ENCODE peak calls at places on chromosomes 6 and 20, in nine cellular contexts. T is K562, C is HCT116, K is esophagus muscularis mucosa, S is vagina, Z is suprapubic skin, H is transverse colon, D is stomach, P is GM12878. E is an unnamed sample.

GRCh38 chr6:158316022-158316421 is 3.8 kb downstream of the TULP4 start:
- DNase-seq in T (no peak), C (peak; percentile 12), K (no peak), S (no peak), Z (no peak), H (no peak), D (no peak), P (no peak), E (no peak)

GRCh38 chr6:53042112-53042511 is 23.1 kb upstream of the FBXO9 start:
- DNase-seq in T (no peak), C (peak; percentile 54), K (no peak), S (no peak), Z (no peak), H (no peak), D (no peak), P (no peak), E (no peak)

GRCh38 chr6:154402081-154402780 is 45.6 kb upstream of the IPCEF1 start:
- DNase-seq in T (no peak), C (no peak), K (no peak), S (no peak), Z (no peak), H (no peak), D (no peak), P (no peak), E (no peak)

GRCh38 chr20:51767867-51768758 is at the start of gene ATP9A:
- DNase-seq in T (no peak), C (no peak), K (no peak), S (no peak), Z (peak; percentile 61), H (peak; percentile 40), D (peak; percentile 45), P (no peak), E (peak; percentile 30)

GRCh38 chr20:36929290-36929689 is 22.2 kb downstream of the SAMHD1 start:
- DNase-seq in T (no peak), C (no peak), K (no peak), S (no peak), Z (no peak), H (no peak), D (no peak), P (no peak), E (no peak)

GRCh38 chr6:165204807-165205545 is 104.4 kb downstream of the C6orf118 start:
- DNase-seq in T (no peak), C (no peak), K (peak; percentile 70), S (no peak), Z (no peak), H (no peak), D (no peak), P (no peak), E (no peak)

GRCh38 chr20:62874745-62875344 is 13.2 kb upstream of the TCFL5 start:
- DNase-seq in T (peak; percentile 40), C (no peak), K (no peak), S (no peak), Z (no peak), H (no peak), D (no peak), P (no peak), E (no peak)

GRCh38 chr6:105278035-105278434 is 98.2 kb upstream of the POPDC3 start:
- DNase-seq in T (no peak), C (no peak), K (peak; percentile 68), S (no peak), Z (no peak), H (no peak), D (no peak), P (no peak), E (no peak)

GRCh38 chr20:56974499-56975250 is 291.8 kb downstream of the BMP7 start:
- DNase-seq in T (peak; percentile 57), C (peak; percentile 47), K (no peak), S (no peak), Z (no peak), H (peak; percentile 59), D (peak; percentile 31), P (no peak), E (peak; percentile 67)

GRCh38 chr6:44430322-44430721 is 42.8 kb downstream of the CDC5L start:
- DNase-seq in T (no peak), C (no peak), K (no peak), S (no peak), Z (no peak), H (no peak), D (no peak), P (no peak), E (no peak)

GRCh38 chr20:57211949-57212889 is 54.2 kb downstream of the BMP7 start:
- DNase-seq in T (no peak), C (peak; percentile 68), K (peak; percentile 93), S (no peak), Z (peak; percentile 84), H (peak; percentile 43), D (peak; percentile 76), P (no peak), E (peak; percentile 55)

GRCh38 chr20:18313410-18313809 is 25.1 kb downstream of the ZNF133 start:
- DNase-seq in T (no peak), C (no peak), K (no peak), S (no peak), Z (no peak), H (no peak), D (no peak), P (no peak), E (no peak)

GRCh38 chr6:53707108-53707897 is 41.7 kb upstream of the KLHL31 start:
- DNase-seq in T (no peak), C (no peak), K (no peak), S (no peak), Z (no peak), H (no peak), D (no peak), P (no peak), E (no peak)

GRCh38 chr6:17115251-17116089 is 13.6 kb downstream of the STMND1 start:
- DNase-seq in T (no peak), C (peak; percentile 34), K (no peak), S (no peak), Z (no peak), H (no peak), D (no peak), P (no peak), E (no peak)

GRCh38 chr20:13022401-13023170 is 13.8 kb downstream of the SPTLC3 start:
- DNase-seq in T (no peak), C (no peak), K (no peak), S (no peak), Z (no peak), H (no peak), D (no peak), P (no peak), E (no peak)

GRCh38 chr6:169371344-169372144 is 117.9 kb upstream of the THBS2 start:
- DNase-seq in T (peak; percentile 9), C (peak; percentile 12), K (no peak), S (no peak), Z (peak; percentile 79), H (no peak), D (no peak), P (no peak), E (no peak)

GRCh38 chr6:61649845-61650244 is 636.2 kb downstream of the KHDRBS2 start:
- DNase-seq in T (no peak), C (no peak), K (no peak), S (no peak), Z (no peak), H (no peak), D (no peak), P (no peak), E (no peak)

GRCh38 chr6:35782424-35782823 is 1.6 kb downstream of the CLPSL1 start:
- DNase-seq in T (no peak), C (no peak), K (no peak), S (no peak), Z (no peak), H (no peak), D (no peak), P (no peak), E (no peak)

GRCh38 chr20:59578602-59579403 is 25.5 kb upstream of the PHACTR3 start:
- DNase-seq in T (no peak), C (no peak), K (no peak), S (no peak), Z (peak; percentile 36), H (no peak), D (no peak), P (no peak), E (no peak)

GRCh38 chr6:132007474-132008190 is 56.5 kb upstream of the CCN2 start:
- DNase-seq in T (no peak), C (no peak), K (no peak), S (no peak), Z (no peak), H (no peak), D (no peak), P (no peak), E (no peak)

GRCh38 chr6:105759946-105760345 is 326.2 kb upstream of the PRDM1 start:
- DNase-seq in T (no peak), C (no peak), K (no peak), S (no peak), Z (no peak), H (no peak), D (no peak), P (no peak), E (no peak)

GRCh38 chr20:35092524-35093244 is at the start of gene TRPC4AP:
- DNase-seq in T (peak; percentile 94), C (peak; percentile 76), K (peak; percentile 96), S (peak; percentile 91), Z (peak; percentile 93), H (peak; percentile 91), D (peak; percentile 92), P (peak; percentile 57), E (peak; percentile 81)
- TF ChIP-seq POLR2A in T (peak; percentile 88), C (peak; percentile 48), K (peak; percentile 26), S (peak; percentile 83), Z (peak; percentile 81), H (peak; percentile 77), D (no peak), P (peak; percentile 96), E (peak; percentile 83)

GRCh38 chr6:111711476-111711875 is 105.8 kb upstream of the TRAF3IP2 start:
- DNase-seq in T (no peak), C (no peak), K (no peak), S (peak; percentile 83), Z (no peak), H (peak; percentile 54), D (peak; percentile 53), P (no peak), E (no peak)
- TF ChIP-seq POLR2AphosphoS5 in T (no peak), C (no peak), K (no peak), S (peak; percentile 51), Z (no peak), H (peak; percentile 19), D (no peak), P (no peak), E (no peak)

GRCh38 chr6:63882208-63882607 is 246.6 kb downstream of the PHF3 start:
- DNase-seq in T (no peak), C (peak; percentile 7), K (no peak), S (no peak), Z (no peak), H (no peak), D (no peak), P (no peak), E (no peak)
- TF ChIP-seq CTCF in T (no peak), C (peak; percentile 50), K (no peak), S (no peak), Z (no peak), H (no peak), D (peak; percentile 5), P (no peak), E (no peak)

GRCh38 chr6:1391692-1392309 is 2.4 kb downstream of the FOXF2 start:
- DNase-seq in T (no peak), C (no peak), K (no peak), S (no peak), Z (no peak), H (no peak), D (no peak), P (no peak), E (no peak)
- TF ChIP-seq POLR2A in T (no peak), C (no peak), K (no peak), S (no peak), Z (no peak), H (no peak), D (no peak), P (no peak), E (no peak)

GRCh38 chr20:23161968-23162696 is 76.0 kb upstream of the CD93 start:
- DNase-seq in T (no peak), C (no peak), K (peak; percentile 93), S (peak; percentile 88), Z (peak; percentile 87), H (peak; percentile 93), D (peak; percentile 94), P (no peak), E (peak; percentile 68)
- TF ChIP-seq POLR2AphosphoS5 in T (no peak), C (no peak), K (peak; percentile 62), S (no peak), Z (peak; percentile 57), H (peak; percentile 76), D (peak; percentile 18), P (no peak), E (peak; percentile 59)